ENCODE peak calls at places on chromosomes 5 and 9, in four cellular contexts. R is fibroblast of mammary gland, T is AG04450, H is psoas muscle. P is an unnamed sample.

GRCh38 chr5:86894006-86894560 is 276.3 kb downstream of the COX7C start:
- DNase-seq in R (no peak), T (no peak), H (no peak), P (peak; percentile 16)

GRCh38 chr5:42951169-42951846 is 88.8 kb downstream of the ANXA2R start:
- DNase-seq in R (peak; percentile 44), T (no peak), H (peak; percentile 67), P (peak; percentile 50)

GRCh38 chr9:130642926-130643325 is 21.5 kb upstream of the PRDM12 start:
- DNase-seq in R (no peak), T (no peak), H (peak; percentile 15), P (no peak)

GRCh38 chr9:93062364-93062763 is 3.9 kb downstream of the SUSD3 start:
- DNase-seq in R (no peak), T (no peak), H (no peak), P (no peak)

GRCh38 chr5:45411971-45412612 is 284.1 kb downstream of the HCN1 start:
- DNase-seq in R (peak; percentile 19), T (no peak), H (no peak), P (no peak)

GRCh38 chr5:173505634-173506033 is 110.8 kb downstream of the BOD1 start:
- DNase-seq in R (no peak), T (no peak), H (no peak), P (no peak)

GRCh38 chr5:756171-756570 is 28.4 kb downstream of the ZDHHC11B start:
- DNase-seq in R (no peak), T (no peak), H (no peak), P (no peak)

GRCh38 chr5:133994297-133994989 is 10.3 kb downstream of the VDAC1 start:
- DNase-seq in R (no peak), T (no peak), H (no peak), P (no peak)

GRCh38 chr9:110975969-110976368 is 62.3 kb downstream of the LPAR1 start:
- DNase-seq in R (peak; percentile 80), T (no peak), H (no peak), P (no peak)

GRCh38 chr5:146338774-146339714 is at the start of gene POU4F3:
- DNase-seq in R (no peak), T (no peak), H (no peak), P (no peak)

GRCh38 chr9:35579130-35579529 is 25.9 kb upstream of the TESK1 start:
- DNase-seq in R (peak; percentile 34), T (no peak), H (no peak), P (no peak)

GRCh38 chr9:37954581-37954981 is 50.7 kb upstream of the SLC25A51 start:
- DNase-seq in R (no peak), T (no peak), H (no peak), P (no peak)

GRCh38 chr5:28344803-28345433 is 1306.5 kb upstream of the CDH9 start:
- DNase-seq in R (peak; percentile 16), T (no peak), H (no peak), P (no peak)

GRCh38 chr5:33272288-33272687 is 168.5 kb upstream of the TARS1 start:
- DNase-seq in R (peak; percentile 94), T (peak; percentile 60), H (no peak), P (peak; percentile 90)

GRCh38 chr5:171205375-171205774 is 103.7 kb upstream of the TLX3 start:
- DNase-seq in R (no peak), T (no peak), H (no peak), P (no peak)

GRCh38 chr5:171201285-171201684 is 107.8 kb upstream of the TLX3 start:
- DNase-seq in R (no peak), T (no peak), H (no peak), P (no peak)
- H3K4me3 ChIP-seq in R (no peak overlapping the region), T (no peak overlapping the region), H (no peak overlapping the region), P (no peak overlapping the region)

GRCh38 chr5:111756701-111757581 is at the start of gene NREP:
- DNase-seq in R (peak; percentile 97), T (peak; percentile 89), H (peak; percentile 94), P (peak; percentile 97)
- TF ChIP-seq CTCF in R (peak; percentile 55), T (peak; percentile 65), H (peak; percentile 28), P (peak; percentile 62)

DNA sequence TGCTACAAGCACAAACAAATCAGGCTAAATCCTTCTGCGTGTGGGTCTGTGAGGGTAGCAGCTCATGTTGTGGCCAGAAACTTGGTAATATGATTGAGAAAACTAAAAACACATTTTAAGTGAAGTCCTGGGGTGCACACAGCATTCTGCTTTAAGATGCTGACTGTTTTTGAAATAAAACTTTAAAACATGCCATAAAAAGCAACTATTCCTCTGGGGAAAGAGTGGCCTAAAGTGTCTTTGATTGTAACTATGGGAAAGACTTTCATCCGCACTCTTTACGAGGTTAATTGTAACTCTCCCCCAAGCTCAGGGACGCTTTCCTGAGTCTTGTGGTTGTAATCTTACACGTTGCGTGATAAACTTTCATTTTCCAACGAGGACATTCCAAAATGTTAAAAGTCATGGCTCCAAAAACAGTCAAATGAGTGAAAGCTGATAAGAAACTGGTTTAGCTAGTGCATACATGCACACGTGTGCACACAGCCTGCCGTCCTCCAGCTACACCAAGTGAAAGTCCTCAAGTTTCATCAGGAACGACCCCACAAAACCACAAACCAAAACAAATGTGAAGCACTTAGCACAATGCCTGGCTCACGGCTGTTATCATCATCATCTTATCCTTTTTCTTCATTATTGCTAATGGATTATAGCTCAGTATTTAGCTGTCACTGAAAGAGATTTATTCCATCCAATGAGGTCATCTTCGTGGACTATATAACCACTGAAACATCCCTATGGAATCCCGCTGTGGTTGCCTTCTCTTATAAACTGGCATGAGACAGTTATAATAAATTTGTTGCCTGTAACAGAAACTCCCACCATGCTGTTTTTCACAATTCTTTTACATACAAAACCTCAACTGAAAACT is 56.4 kb downstream of the SAXO1 start:
- DNase-seq in R (peak; percentile 83), T (peak; percentile 74), H (no peak), P (peak; percentile 88)
- H3K4me3 ChIP-seq in R (no peak overlapping the region), T (peak overlapping the region; percentile 23), H (no peak overlapping the region), P (peak overlapping the region; percentile 46)

GRCh38 chr5:132417461-132417860 is 48.0 kb downstream of the SLC22A5 start:
- DNase-seq in R (no peak), T (no peak), H (no peak), P (no peak)

GRCh38 chr5:132413567-132413966 is 44.1 kb downstream of the SLC22A5 start:
- DNase-seq in R (no peak), T (no peak), H (no peak), P (no peak)

GRCh38 chr5:132417010-132417439 is 47.5 kb downstream of the SLC22A5 start:
- DNase-seq in R (peak; percentile 59), T (no peak), H (no peak), P (no peak)

GRCh38 chr5:132416306-132417009 is 46.9 kb downstream of the SLC22A5 start:
- DNase-seq in R (no peak), T (no peak), H (no peak), P (no peak)

DNA sequence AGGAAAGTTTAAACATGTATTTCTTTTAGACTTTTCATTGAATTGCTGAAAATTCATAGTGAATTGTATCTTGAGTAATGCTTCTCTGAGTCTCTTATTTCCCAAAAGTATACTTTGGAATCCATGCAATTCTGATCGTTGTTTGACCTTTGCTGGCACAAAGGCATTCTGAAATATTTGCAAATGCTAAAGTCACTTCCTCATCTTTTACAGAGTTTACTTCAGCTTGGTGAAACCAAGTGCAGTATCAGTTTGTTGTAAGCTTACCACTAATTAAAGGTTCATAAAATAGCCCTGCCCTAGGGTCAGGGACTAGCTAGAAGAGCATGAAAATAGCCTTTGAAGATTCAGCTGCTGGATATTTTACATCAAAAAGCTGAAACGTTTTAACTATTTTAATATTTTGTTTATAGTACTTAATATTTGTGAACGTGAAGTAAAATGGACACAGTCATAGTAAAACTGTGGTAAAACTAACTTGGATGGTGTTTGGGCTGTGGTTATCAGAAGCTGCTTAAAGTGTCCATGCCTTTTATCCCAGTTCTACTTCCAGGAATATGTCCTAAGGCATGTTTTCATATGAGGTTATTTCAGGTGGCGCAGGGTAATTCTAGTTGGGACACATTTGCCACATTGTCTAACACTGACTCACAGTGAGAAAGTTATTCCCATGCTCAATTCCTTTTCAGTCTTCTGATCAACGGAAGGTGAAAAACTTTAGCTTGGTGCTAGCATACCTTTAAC is 45.3 kb downstream of the SLC22A5 start:
- DNase-seq in R (peak; percentile 59), T (no peak), H (no peak), P (peak; percentile 69)
- TF ChIP-seq CTCF in R (no peak), T (no peak), H (no peak), P (no peak)

GRCh38 chr9:117747571-117747970 is 43.4 kb downstream of the TLR4 start:
- DNase-seq in R (no peak), T (no peak), H (no peak), P (no peak)

GRCh38 chr9:117746263-117746662 is 42.1 kb downstream of the TLR4 start:
- DNase-seq in R (no peak), T (no peak), H (no peak), P (no peak)

GRCh38 chr9:117744390-117744789 is 40.2 kb downstream of the TLR4 start:
- DNase-seq in R (no peak), T (no peak), H (no peak), P (no peak)

GRCh38 chr9:117744856-117745389 is 40.7 kb downstream of the TLR4 start:
- DNase-seq in R (no peak), T (no peak), H (peak; percentile 54), P (no peak)

DNA sequence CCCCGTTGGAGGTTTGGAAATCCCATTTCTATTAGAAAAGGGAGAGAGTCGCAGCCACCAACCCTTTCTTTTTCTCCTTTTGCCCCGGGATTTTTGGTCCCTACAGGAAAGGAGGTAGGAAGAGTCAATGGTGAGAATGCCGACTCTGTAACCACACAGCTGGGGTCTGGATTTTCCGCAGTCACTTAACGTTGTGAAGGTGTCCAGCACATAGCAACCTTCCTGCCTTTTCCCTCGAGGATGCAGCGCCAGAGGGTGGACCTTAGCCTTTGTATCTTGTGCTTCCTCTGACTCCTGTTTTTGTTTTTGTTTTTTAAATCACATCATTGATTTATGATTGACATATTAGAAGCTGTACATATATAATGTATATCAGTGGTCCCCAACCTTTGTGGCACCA is 41.4 kb downstream of the TLR4 start:
- DNase-seq in R (no peak), T (no peak), H (no peak), P (no peak)
- H3K4me3 ChIP-seq in R (no peak overlapping the region), T (no peak overlapping the region), H (peak overlapping the region; percentile 60), P (no peak overlapping the region)

DNA sequence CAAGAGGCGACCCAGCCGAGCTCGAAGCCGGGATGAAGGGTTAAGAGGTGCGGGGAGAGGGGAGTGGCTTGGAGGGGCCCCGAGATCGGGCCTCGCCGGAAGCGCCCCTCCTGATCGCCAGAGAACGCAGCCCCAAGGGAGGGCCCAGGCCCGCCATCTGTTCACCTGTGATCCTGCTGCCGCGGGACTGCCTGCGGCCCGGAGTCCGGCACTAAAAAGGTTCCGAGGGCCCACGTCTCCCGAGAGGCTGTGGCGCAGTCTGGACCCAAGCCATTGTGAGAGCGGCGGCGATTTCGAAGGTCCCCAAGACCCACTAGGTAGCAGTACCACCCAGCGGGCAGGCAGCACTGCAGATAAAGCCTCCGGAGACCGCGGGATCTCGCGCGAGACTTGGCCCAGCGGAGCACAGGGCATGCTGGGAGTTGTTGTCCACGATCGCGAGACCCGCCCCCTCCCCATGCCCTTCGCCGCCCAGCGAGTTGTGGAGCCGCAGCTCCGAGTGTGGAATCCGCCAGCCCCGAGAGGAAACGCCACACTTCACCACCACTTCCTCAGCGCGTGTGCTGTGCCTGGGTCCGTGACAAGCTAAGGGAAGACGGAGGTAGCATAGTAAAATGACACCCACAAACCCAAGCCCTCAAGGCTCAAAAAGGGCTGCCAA is at the start of gene KIAA1191:
- DNase-seq in R (peak; percentile 86), T (peak; percentile 63), H (peak; percentile 98), P (peak; percentile 89)
- TF ChIP-seq CTCF in R (peak; percentile 4), T (peak; percentile 30), H (no peak), P (peak; percentile 29)

P was measured in AG10803.